ENCODE peak calls at places on chromosome 21, in four cellular contexts. N is GM23338; S is stimulated activated CD8-positive, alpha-beta memory T cell treated with anti-CD3 and anti-CD28 coated beads, Interleukin-7, amount 100 ng/mL, for 24 hours; F is GM04504. L is an unnamed sample.

GRCh38 chr21:44364151-44365053 is 11.0 kb downstream of the TRPM2 start:
- DNase-seq in N (peak; percentile 40), S (no peak), F (no peak), L (no peak)

GRCh38 chr21:31248598-31248997 is 95.5 kb downstream of the TIAM1 start:
- DNase-seq in N (no peak), S (no peak), F (no peak), L (no peak)

GRCh38 chr21:46325073-46325912 is 1.3 kb downstream of the PCNT start:
- DNase-seq in N (peak; percentile 81), S (no peak), F (no peak), L (peak; percentile 75)

GRCh38 chr21:37072239-37072987 is 458 bp downstream of the PIGP start:
- DNase-seq in N (peak; percentile 67), S (no peak), F (peak; percentile 54), L (peak; percentile 56)

GRCh38 chr21:45747802-45748445 is 104.4 kb downstream of the PCBP3 start:
- DNase-seq in N (peak; percentile 35), S (no peak), F (peak; percentile 50), L (no peak)

GRCh38 chr21:38733973-38734546 is 71.7 kb upstream of the ETS2 start:
- DNase-seq in N (peak; percentile 90), S (peak; percentile 62), F (peak; percentile 54), L (peak; percentile 90)

GRCh38 chr21:42903817-42904216 is 10.7 kb downstream of the NDUFV3 start:
- DNase-seq in N (no peak), S (no peak), F (no peak), L (no peak)

GRCh38 chr21:45270306-45270821 is 17.3 kb downstream of the POFUT2 start:
- DNase-seq in N (peak; percentile 60), S (no peak), F (no peak), L (no peak)

GRCh38 chr21:44601596-44602473 is 1.4 kb downstream of the KRTAP10-7 start:
- DNase-seq in N (no peak), S (no peak), F (no peak), L (no peak)

GRCh38 chr21:42302292-42302650 is 12.9 kb downstream of the TFF3 start:
- DNase-seq in N (no peak), S (no peak), F (no peak), L (no peak)

GRCh38 chr21:33441489-33442477 is 38.0 kb downstream of the TMEM50B start:
- DNase-seq in N (no peak), S (no peak), F (peak; percentile 81), L (no peak)

GRCh38 chr21:45880097-45881068 is 101.2 kb upstream of the COL6A1 start:
- DNase-seq in N (peak; percentile 96), S (peak; percentile 62), F (peak; percentile 69), L (peak; percentile 83)

GRCh38 chr21:26597023-26597422 is 23.9 kb upstream of the CYYR1 start:
- DNase-seq in N (no peak), S (no peak), F (no peak), L (no peak)

GRCh38 chr21:43273708-43274021 is 104.9 kb downstream of the CRYAA start:
- DNase-seq in N (no peak), S (no peak), F (no peak), L (peak; percentile 68)

GRCh38 chr21:45994738-45995685 is 13.4 kb downstream of the COL6A1 start:
- DNase-seq in N (no peak), S (no peak), F (no peak), L (no peak)

GRCh38 chr21:45642122-45642813 is 1.3 kb upstream of the PCBP3 start:
- DNase-seq in N (peak; percentile 45), S (no peak), F (no peak), L (no peak)

GRCh38 chr21:29360799-29361765 is 62.4 kb downstream of the BACH1 start:
- DNase-seq in N (peak; percentile 27), S (no peak), F (no peak), L (no peak)

GRCh38 chr21:39911286-39911685 is 44.0 kb downstream of the PCP4 start:
- DNase-seq in N (peak; percentile 60), S (no peak), F (no peak), L (no peak)

GRCh38 chr21:26918318-26919065 is 48.4 kb downstream of the ADAMTS5 start:
- DNase-seq in N (no peak), S (no peak), F (peak; percentile 83), L (no peak)

GRCh38 chr21:14403681-14404318 is 20.9 kb upstream of the HSPA13 start:
- DNase-seq in N (peak; percentile 46), S (no peak), F (peak; percentile 3), L (no peak)

GRCh38 chr21:41768371-41769042 is 1.7 kb upstream of the RIPK4 start:
- DNase-seq in N (peak; percentile 91), S (no peak), F (peak; percentile 77), L (peak; percentile 90)

GRCh38 chr21:34039678-34040382 is 33.5 kb upstream of the MRPS6 start:
- DNase-seq in N (peak; percentile 64), S (no peak), F (no peak), L (no peak)

GRCh38 chr21:35014302-35015044 is 34.6 kb downstream of the RUNX1 start:
- DNase-seq in N (no peak), S (no peak), F (no peak), L (no peak)

GRCh38 chr21:36147891-36148290 is 8.7 kb upstream of the DOP1B start:
- DNase-seq in N (no peak), S (no peak), F (no peak), L (no peak)

GRCh38 chr21:45386336-45386727 is 18.6 kb upstream of the COL18A1 start:
- DNase-seq in N (no peak), S (no peak), F (no peak), L (peak; percentile 59)

GRCh38 chr21:27094182-27094948 is 127.5 kb upstream of the ADAMTS5 start:
- DNase-seq in N (no peak), S (no peak), F (no peak), L (no peak)

GRCh38 chr21:44354775-44355771 is 1.7 kb downstream of the TRPM2 start:
- DNase-seq in N (no peak), S (no peak), F (no peak), L (no peak)

GRCh38 chr21:43654806-43655489 is 4.3 kb downstream of the HSF2BP start:
- DNase-seq in N (no peak), S (no peak), F (no peak), L (no peak)

GRCh38 chr21:42056996-42057689 is 14.0 kb upstream of the UMODL1 start:
- DNase-seq in N (peak; percentile 28), S (no peak), F (peak; percentile 47), L (peak; percentile 81)

GRCh38 chr21:33245289-33245918 is 15.7 kb downstream of the IFNAR2 start:
- DNase-seq in N (no peak), S (no peak), F (no peak), L (peak; percentile 73)

GRCh38 chr21:25560151-25560783 is 47.0 kb downstream of the MRPL39 start:
- DNase-seq in N (no peak), S (no peak), F (no peak), L (no peak)

GRCh38 chr21:32712043-32712442 is 15.8 kb downstream of the SYNJ1 start:
- DNase-seq in N (no peak), S (no peak), F (no peak), L (no peak)

GRCh38 chr21:39568380-39568779 is 44.4 kb upstream of the B3GALT5 start:
- DNase-seq in N (no peak), S (no peak), F (no peak), L (no peak)

GRCh38 chr21:22019766-22020165 is 1021.6 kb downstream of the NCAM2 start:
- DNase-seq in N (no peak), S (no peak), F (no peak), L (no peak)

GRCh38 chr21:41112740-41113692 is 54.9 kb upstream of the BACE2 start:
- DNase-seq in N (peak; percentile 11), S (no peak), F (peak; percentile 62), L (peak; percentile 65)

GRCh38 chr21:37006521-37007291 is at the start of gene RIPPLY3:
- DNase-seq in N (peak; percentile 75), S (no peak), F (no peak), L (peak; percentile 45)

GRCh38 chr21:15289896-15290841 is 225.4 kb upstream of the NRIP1 start:
- DNase-seq in N (peak; percentile 86), S (no peak), F (no peak), L (peak; percentile 74)